ENCODE peak calls at places on chromosomes 2 and 18, in eight cellular contexts. C, Z, Y, U, B, P, T and K are unnamed samples.

GRCh38 chr2:238841542-238842181 is 6.2 kb upstream of the TWIST2 start:
- DNase-seq in C (no peak), Z (no peak), Y (no peak), U (no peak), B (no peak), P (no peak), T (no peak), K (no peak)

GRCh38 chr2:1930376-1930775 is 186.1 kb upstream of the PXDN start:
- DNase-seq in C (no peak), Z (no peak), Y (no peak), U (no peak), B (no peak), P (no peak), T (no peak), K (no peak)

GRCh38 chr18:58241877-58242276 is 197.9 kb downstream of the NEDD4L start:
- DNase-seq in C (no peak), Z (no peak), Y (no peak), U (no peak), B (no peak), P (no peak), T (no peak), K (no peak)

GRCh38 chr2:234682492-234683228 is 185.8 kb upstream of the ARL4C start:
- DNase-seq in C (no peak), Z (no peak), Y (no peak), U (no peak), B (no peak), P (no peak), T (no peak), K (no peak)

GRCh38 chr2:136012315-136012714 is 26.9 kb upstream of the DARS1 start:
- DNase-seq in C (no peak), Z (no peak), Y (no peak), U (no peak), B (no peak), P (no peak), T (no peak), K (no peak)

GRCh38 chr18:46421973-46422551 is 235.0 kb downstream of the LOXHD1 start:
- DNase-seq in C (no peak), Z (no peak), Y (no peak), U (no peak), B (no peak), P (no peak), T (no peak), K (no peak)

GRCh38 chr2:25340340-25340886 is 1.3 kb downstream of the DNMT3A start:
- DNase-seq in C (no peak), Z (peak), Y (no peak), U (no peak), B (peak), P (peak), T (peak), K (no peak)

GRCh38 chr18:3179430-3180089 is 40.2 kb downstream of the MYOM1 start:
- DNase-seq in C (no peak), Z (no peak), Y (no peak), U (peak), B (no peak), P (no peak), T (no peak), K (no peak)

GRCh38 chr2:188609321-188610049 is 317.8 kb downstream of the GULP1 start:
- DNase-seq in C (no peak), Z (no peak), Y (no peak), U (no peak), B (no peak), P (no peak), T (no peak), K (no peak)

GRCh38 chr2:43139996-43140621 is 86.3 kb downstream of the ZFP36L2 start:
- DNase-seq in C (peak), Z (peak), Y (no peak), U (no peak), B (no peak), P (no peak), T (no peak), K (no peak)

GRCh38 chr2:47072018-47072691 is 83.0 kb downstream of the STPG4 start:
- DNase-seq in C (peak), Z (peak), Y (no peak), U (no peak), B (peak), P (peak), T (no peak), K (no peak)

GRCh38 chr2:127428815-127429109 is 10.5 kb downstream of the PROC start:
- DNase-seq in C (no peak), Z (no peak), Y (no peak), U (no peak), B (no peak), P (no peak), T (no peak), K (no peak)

GRCh38 chr2:235170536-235171510 is 219.0 kb downstream of the SH3BP4 start:
- DNase-seq in C (no peak), Z (peak), Y (peak), U (no peak), B (no peak), P (no peak), T (no peak), K (no peak)

GRCh38 chr2:128628206-128628605 is 309.5 kb upstream of the HS6ST1 start:
- DNase-seq in C (no peak), Z (no peak), Y (no peak), U (no peak), B (peak), P (no peak), T (no peak), K (no peak)

GRCh38 chr18:28588884-28589549 is 412.1 kb upstream of the CDH2 start:
- DNase-seq in C (no peak), Z (no peak), Y (no peak), U (no peak), B (no peak), P (no peak), T (no peak), K (no peak)

GRCh38 chr2:73243884-73244570 is 9.9 kb downstream of the CCT7 start:
- DNase-seq in C (no peak), Z (no peak), Y (no peak), U (no peak), B (no peak), P (no peak), T (no peak), K (no peak)

GRCh38 chr18:21064347-21064746 is 47.3 kb downstream of the ROCK1 start:
- DNase-seq in C (no peak), Z (no peak), Y (no peak), U (no peak), B (no peak), P (no peak), T (no peak), K (no peak)

GRCh38 chr2:20728114-20728758 is 61.3 kb downstream of the GDF7 start:
- DNase-seq in C (no peak), Z (no peak), Y (no peak), U (no peak), B (no peak), P (no peak), T (no peak), K (peak)

GRCh38 chr2:12803616-12804015 is 86.9 kb downstream of the TRIB2 start:
- DNase-seq in C (no peak), Z (no peak), Y (no peak), U (no peak), B (no peak), P (no peak), T (no peak), K (no peak)

GRCh38 chr18:71665131-71665530 is 879.0 kb downstream of the CBLN2 start:
- DNase-seq in C (no peak), Z (no peak), Y (no peak), U (no peak), B (no peak), P (no peak), T (no peak), K (no peak)

GRCh38 chr2:135890149-135890548 is 13.9 kb upstream of the MCM6 start:
- DNase-seq in C (no peak), Z (no peak), Y (no peak), U (no peak), B (no peak), P (no peak), T (no peak), K (no peak)

GRCh38 chr2:47221956-47222355 is 66.8 kb upstream of the STPG4 start:
- DNase-seq in C (no peak), Z (no peak), Y (no peak), U (no peak), B (no peak), P (no peak), T (no peak), K (no peak)

GRCh38 chr2:168521342-168521741 is 65.3 kb downstream of the CERS6 start:
- DNase-seq in C (no peak), Z (no peak), Y (no peak), U (no peak), B (no peak), P (no peak), T (no peak), K (no peak)

GRCh38 chr2:173814306-173814705 is 150.9 kb downstream of the SP3 start:
- DNase-seq in C (no peak), Z (no peak), Y (no peak), U (no peak), B (no peak), P (no peak), T (no peak), K (no peak)

GRCh38 chr2:239587311-239587731 is 186.5 kb upstream of the HDAC4 start:
- DNase-seq in C (no peak), Z (no peak), Y (no peak), U (no peak), B (peak), P (no peak), T (no peak), K (no peak)

GRCh38 chr2:140975237-140975636 is 1155.6 kb downstream of the LRP1B start:
- DNase-seq in C (no peak), Z (no peak), Y (no peak), U (no peak), B (no peak), P (no peak), T (no peak), K (no peak)

GRCh38 chr2:230472619-230473018 is 56.6 kb downstream of the SP100 start:
- DNase-seq in C (no peak), Z (no peak), Y (no peak), U (no peak), B (no peak), P (no peak), T (no peak), K (no peak)

GRCh38 chr2:54945401-54946219 is 104.6 kb downstream of the RTN4 start:
- DNase-seq in C (peak), Z (peak), Y (no peak), U (no peak), B (no peak), P (no peak), T (no peak), K (no peak)

GRCh38 chr2:15640784-15641183 is 49.1 kb downstream of the DDX1 start:
- DNase-seq in C (no peak), Z (no peak), Y (no peak), U (no peak), B (no peak), P (no peak), T (no peak), K (no peak)

GRCh38 chr2:104873689-104874054 is 19.8 kb downstream of the POU3F3 start:
- DNase-seq in C (no peak), Z (no peak), Y (no peak), U (no peak), B (no peak), P (no peak), T (no peak), K (no peak)

GRCh38 chr2:198628596-198628995 is 824.2 kb downstream of the PLCL1 start:
- DNase-seq in C (no peak), Z (no peak), Y (no peak), U (no peak), B (no peak), P (no peak), T (no peak), K (no peak)

GRCh38 chr2:120670771-120671480 is 64.7 kb upstream of the GLI2 start:
- DNase-seq in C (no peak), Z (no peak), Y (no peak), U (no peak), B (no peak), P (no peak), T (no peak), K (no peak)